ENCODE peak calls at places on chromosome 20, in five cellular contexts. One of them, this sample, is unnamed.

GRCh38 chr20:4684837-4685413 is 36.8 kb upstream of the PRND start:
- DNase-seq in left lung: no peak
- DNase-seq in ascending aorta: no peak
- DNase-seq in AG10803: no peak
- DNase-seq in HCT116: peak
- DNase-seq in this sample: no peak

GRCh38 chr20:15937179-15937578 is 636.1 kb downstream of the KIF16B start:
- DNase-seq in left lung: no peak
- DNase-seq in ascending aorta: no peak
- DNase-seq in AG10803: no peak
- DNase-seq in HCT116: no peak
- DNase-seq in this sample: no peak

GRCh38 chr20:11018668-11019170 is 344.9 kb upstream of the JAG1 start:
- DNase-seq in left lung: no peak
- DNase-seq in ascending aorta: no peak
- DNase-seq in AG10803: no peak
- DNase-seq in HCT116: no peak
- DNase-seq in this sample: no peak

GRCh38 chr20:49951160-49951559 is 15.0 kb downstream of the RNF114 start:
- DNase-seq in left lung: no peak
- DNase-seq in ascending aorta: no peak
- DNase-seq in AG10803: peak
- DNase-seq in HCT116: no peak
- DNase-seq in this sample: no peak

GRCh38 chr20:64112691-64113443 is 5.5 kb upstream of the NPBWR2 start:
- DNase-seq in left lung: peak
- DNase-seq in ascending aorta: peak
- DNase-seq in AG10803: no peak
- DNase-seq in HCT116: no peak
- DNase-seq in this sample: no peak

GRCh38 chr20:2292711-2293110 is 3.1 kb upstream of the TGM3 start:
- DNase-seq in left lung: peak
- DNase-seq in ascending aorta: no peak
- DNase-seq in AG10803: peak
- DNase-seq in HCT116: no peak
- DNase-seq in this sample: no peak

GRCh38 chr20:25623225-25623735 is 534 bp downstream of the NANP start:
- DNase-seq in left lung: peak
- DNase-seq in ascending aorta: no peak
- DNase-seq in AG10803: peak
- DNase-seq in HCT116: peak
- DNase-seq in this sample: no peak

GRCh38 chr20:10369723-10370090 is 64.3 kb downstream of the MKKS start:
- DNase-seq in left lung: no peak
- DNase-seq in ascending aorta: no peak
- DNase-seq in AG10803: no peak
- DNase-seq in HCT116: no peak
- DNase-seq in this sample: peak

GRCh38 chr20:45254867-45255266 is 503 bp upstream of the SLPI start:
- DNase-seq in left lung: no peak
- DNase-seq in ascending aorta: no peak
- DNase-seq in AG10803: peak
- DNase-seq in HCT116: no peak
- DNase-seq in this sample: peak

GRCh38 chr20:57414867-57415592 is 23.8 kb downstream of the RBM38 start:
- DNase-seq in left lung: peak
- DNase-seq in ascending aorta: no peak
- DNase-seq in AG10803: peak
- DNase-seq in HCT116: no peak
- DNase-seq in this sample: no peak

GRCh38 chr20:53515749-53516148 is 77.9 kb downstream of the ZNF217 start:
- DNase-seq in left lung: no peak
- DNase-seq in ascending aorta: no peak
- DNase-seq in AG10803: no peak
- DNase-seq in HCT116: no peak
- DNase-seq in this sample: no peak

GRCh38 chr20:1369970-1370369 is 22.9 kb downstream of the FKBP1A start:
- DNase-seq in left lung: no peak
- DNase-seq in ascending aorta: no peak
- DNase-seq in AG10803: no peak
- DNase-seq in HCT116: no peak
- DNase-seq in this sample: no peak

GRCh38 chr20:24580006-24580405 is 110.6 kb downstream of the SYNDIG1 start:
- DNase-seq in left lung: no peak
- DNase-seq in ascending aorta: no peak
- DNase-seq in AG10803: peak
- DNase-seq in HCT116: no peak
- DNase-seq in this sample: no peak

GRCh38 chr20:10225439-10226080 is 6.9 kb downstream of the SNAP25 start:
- DNase-seq in left lung: no peak
- DNase-seq in ascending aorta: no peak
- DNase-seq in AG10803: no peak
- DNase-seq in HCT116: no peak
- DNase-seq in this sample: no peak

GRCh38 chr20:52941803-52942202 is 30.4 kb upstream of the TSHZ2 start:
- DNase-seq in left lung: no peak
- DNase-seq in ascending aorta: no peak
- DNase-seq in AG10803: peak
- DNase-seq in HCT116: no peak
- DNase-seq in this sample: no peak

GRCh38 chr20:46430921-46431712 is 24.7 kb upstream of the ELMO2 start:
- DNase-seq in left lung: no peak
- DNase-seq in ascending aorta: no peak
- DNase-seq in AG10803: no peak
- DNase-seq in HCT116: no peak
- DNase-seq in this sample: no peak

GRCh38 chr20:39874049-39874893 is 814.8 kb downstream of the MAFB start:
- DNase-seq in left lung: no peak
- DNase-seq in ascending aorta: no peak
- DNase-seq in AG10803: peak
- DNase-seq in HCT116: peak
- DNase-seq in this sample: peak

GRCh38 chr20:57514273-57514751 is 10.6 kb downstream of the CTCFL start:
- DNase-seq in left lung: no peak
- DNase-seq in ascending aorta: no peak
- DNase-seq in AG10803: peak
- DNase-seq in HCT116: peak
- DNase-seq in this sample: no peak

GRCh38 chr20:3392756-3393155 is 14.7 kb downstream of the DNAAF9 start:
- DNase-seq in left lung: no peak
- DNase-seq in ascending aorta: no peak
- DNase-seq in AG10803: no peak
- DNase-seq in HCT116: no peak
- DNase-seq in this sample: no peak

GRCh38 chr20:35506872-35507638 is 22.4 kb downstream of the C20orf173 start:
- DNase-seq in left lung: no peak
- DNase-seq in ascending aorta: no peak
- DNase-seq in AG10803: no peak
- DNase-seq in HCT116: no peak
- DNase-seq in this sample: no peak

GRCh38 chr20:5056801-5057599 is 55.7 kb upstream of the SLC23A2 start:
- DNase-seq in left lung: peak
- DNase-seq in ascending aorta: peak
- DNase-seq in AG10803: peak
- DNase-seq in HCT116: peak
- DNase-seq in this sample: no peak

GRCh38 chr20:3165473-3166337 is 6.0 kb upstream of the FASTKD5 start:
- DNase-seq in left lung: no peak
- DNase-seq in ascending aorta: no peak
- DNase-seq in AG10803: peak
- DNase-seq in HCT116: no peak
- DNase-seq in this sample: no peak

GRCh38 chr20:11305406-11305805 is 612.3 kb upstream of the BTBD3 start:
- DNase-seq in left lung: no peak
- DNase-seq in ascending aorta: no peak
- DNase-seq in AG10803: no peak
- DNase-seq in HCT116: no peak
- DNase-seq in this sample: no peak

GRCh38 chr20:11387189-11387754 is 530.4 kb upstream of the BTBD3 start:
- DNase-seq in left lung: no peak
- DNase-seq in ascending aorta: no peak
- DNase-seq in AG10803: peak
- DNase-seq in HCT116: peak
- DNase-seq in this sample: no peak

GRCh38 chr20:62386383-62387218 is at the start of gene RPS21:
- DNase-seq in left lung: peak
- DNase-seq in ascending aorta: peak
- DNase-seq in AG10803: peak
- DNase-seq in HCT116: peak
- DNase-seq in this sample: no peak
- TF ChIP-seq CTCF in left lung: no peak
- TF ChIP-seq CTCF in ascending aorta: no peak
- TF ChIP-seq CTCF in AG10803: no peak
- TF ChIP-seq CTCF in HCT116: no peak
- TF ChIP-seq CTCF in this sample: no peak

GRCh38 chr20:31572701-31573554 is 32.2 kb upstream of the ID1 start:
- DNase-seq in left lung: peak
- DNase-seq in ascending aorta: peak
- DNase-seq in AG10803: peak
- DNase-seq in HCT116: peak
- DNase-seq in this sample: no peak
- H3K4me3 ChIP-seq in left lung: peak
- H3K4me3 ChIP-seq in ascending aorta: peak
- H3K4me3 ChIP-seq in AG10803: peak
- H3K4me3 ChIP-seq in HCT116: peak
- H3K4me3 ChIP-seq in this sample: peak

DNA sequence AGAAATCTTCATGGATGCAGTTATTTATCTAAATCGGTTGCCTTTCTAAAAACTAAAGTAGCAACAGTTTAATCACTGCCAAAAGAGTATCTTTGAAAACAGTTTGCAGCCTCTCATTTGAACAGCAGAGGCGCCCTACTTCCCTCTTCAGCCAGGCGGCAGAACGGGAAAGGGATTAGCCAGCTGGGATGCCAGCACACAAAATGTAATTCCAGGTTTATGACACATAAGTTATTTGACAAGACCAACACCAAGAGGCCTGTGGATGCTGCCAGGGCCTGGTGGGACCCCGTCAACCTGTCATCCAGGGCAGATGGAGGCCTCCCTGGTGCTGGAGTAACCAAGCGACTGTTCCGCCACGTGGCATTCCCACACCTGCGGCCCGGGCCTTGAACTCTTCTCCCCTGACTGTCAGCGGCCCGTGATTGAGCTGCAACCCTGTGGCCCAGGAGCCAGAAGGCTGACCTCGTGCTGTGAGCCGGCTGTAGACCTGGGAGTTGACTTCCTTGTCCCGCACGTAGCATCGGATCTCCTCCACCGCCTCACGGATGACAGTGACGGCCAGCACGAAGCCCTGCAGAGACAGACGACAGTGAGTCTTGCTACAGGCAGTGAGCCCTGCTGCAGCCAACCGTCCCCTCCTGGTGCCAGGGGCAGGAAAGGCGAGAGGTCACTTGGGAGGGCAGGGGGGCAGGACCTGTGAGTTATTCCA is 55.5 kb downstream of the ATP9A start:
- DNase-seq in left lung: no peak
- DNase-seq in ascending aorta: no peak
- DNase-seq in AG10803: peak
- DNase-seq in HCT116: peak
- DNase-seq in this sample: no peak
- TF ChIP-seq CTCF in left lung: no peak
- TF ChIP-seq CTCF in ascending aorta: peak
- TF ChIP-seq CTCF in AG10803: peak
- TF ChIP-seq CTCF in HCT116: peak
- TF ChIP-seq CTCF in this sample: peak

DNA sequence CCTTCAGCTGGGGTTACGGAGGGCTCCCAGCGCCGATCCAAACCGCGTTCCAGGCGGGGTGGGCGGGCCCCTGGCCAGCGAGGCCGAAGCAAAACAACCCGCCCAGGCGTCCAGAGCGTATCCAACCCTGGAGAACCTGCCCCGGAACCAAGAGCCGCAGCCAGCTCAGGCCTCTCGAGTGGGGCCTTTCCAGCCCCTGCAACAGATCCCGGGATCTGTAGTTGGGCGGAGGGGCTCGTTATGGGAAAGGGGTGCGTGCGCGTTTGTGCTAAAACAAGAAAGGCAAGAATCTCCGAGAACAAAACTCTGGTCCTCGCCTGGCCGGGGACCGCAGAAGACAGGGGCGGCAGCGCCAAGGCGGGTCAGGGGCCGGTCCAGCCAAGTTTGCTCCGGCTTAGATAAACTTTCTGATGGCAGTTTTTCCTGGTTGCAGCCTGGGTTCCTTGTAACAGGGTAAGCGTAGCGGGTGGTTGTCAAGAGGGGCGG is 528 bp upstream of the RIN2 start:
- DNase-seq in left lung: peak
- DNase-seq in ascending aorta: peak
- DNase-seq in AG10803: peak
- DNase-seq in HCT116: no peak
- DNase-seq in this sample: no peak
- H3K4me3 ChIP-seq in left lung: peak
- H3K4me3 ChIP-seq in ascending aorta: peak
- H3K4me3 ChIP-seq in AG10803: peak
- H3K4me3 ChIP-seq in HCT116: peak
- H3K4me3 ChIP-seq in this sample: peak

DNA sequence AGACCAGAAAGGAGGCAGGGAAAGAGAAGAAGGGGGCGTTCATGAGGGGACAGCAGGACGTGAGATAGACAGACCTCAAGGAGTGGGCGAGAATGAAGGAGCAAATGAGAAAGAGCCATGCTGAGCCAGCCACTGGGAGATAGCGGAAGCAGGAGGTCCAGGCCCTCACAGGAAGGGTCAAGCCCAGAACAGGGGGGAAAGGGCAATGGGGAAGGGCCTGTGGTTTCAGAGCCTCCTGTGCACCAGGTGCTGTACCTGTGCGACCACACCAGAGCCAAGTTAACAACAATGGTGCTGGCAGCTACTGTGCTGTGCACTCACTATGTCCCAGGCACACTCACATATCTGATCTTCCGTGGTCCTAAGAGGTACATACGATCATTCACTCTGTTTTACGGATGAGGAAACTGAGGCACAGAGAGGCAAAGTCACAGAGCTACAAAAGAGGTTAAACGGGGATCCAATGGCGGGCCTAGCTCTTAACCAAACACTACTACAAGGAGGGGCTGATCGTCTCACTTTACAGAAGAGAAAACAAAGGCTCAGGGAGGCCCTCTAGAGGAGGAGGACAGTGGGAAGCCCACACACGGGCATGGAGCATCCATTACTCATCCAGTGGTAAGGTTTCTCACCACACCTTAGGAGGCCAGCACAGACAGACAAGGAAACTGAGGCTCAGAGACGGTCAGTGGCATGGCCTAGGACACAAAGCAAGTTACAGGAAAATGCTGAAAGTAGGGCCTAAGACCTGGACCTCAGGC is 129.1 kb downstream of the PREX1 start:
- DNase-seq in left lung: no peak
- DNase-seq in ascending aorta: no peak
- DNase-seq in AG10803: no peak
- DNase-seq in HCT116: no peak
- DNase-seq in this sample: no peak
- TF ChIP-seq CTCF in left lung: no peak
- TF ChIP-seq CTCF in ascending aorta: no peak
- TF ChIP-seq CTCF in AG10803: no peak
- TF ChIP-seq CTCF in HCT116: peak
- TF ChIP-seq CTCF in this sample: no peak

GRCh38 chr20:41615671-41616070 is 2.5 kb downstream of the CHD6 start:
- DNase-seq in left lung: no peak
- DNase-seq in ascending aorta: no peak
- DNase-seq in AG10803: no peak
- DNase-seq in HCT116: no peak
- DNase-seq in this sample: no peak
- H3K4me3 ChIP-seq in left lung: no peak
- H3K4me3 ChIP-seq in ascending aorta: no peak
- H3K4me3 ChIP-seq in AG10803: no peak
- H3K4me3 ChIP-seq in HCT116: no peak
- H3K4me3 ChIP-seq in this sample: no peak

GRCh38 chr20:60899320-60899719 is 352.7 kb upstream of the CDH4 start:
- DNase-seq in left lung: no peak
- DNase-seq in ascending aorta: no peak
- DNase-seq in AG10803: no peak
- DNase-seq in HCT116: no peak
- DNase-seq in this sample: no peak
- TF ChIP-seq CTCF in left lung: no peak
- TF ChIP-seq CTCF in ascending aorta: no peak
- TF ChIP-seq CTCF in AG10803: no peak
- TF ChIP-seq CTCF in HCT116: no peak
- TF ChIP-seq CTCF in this sample: no peak

This sample was measured in epithelial cell of proximal tubule.